ENCODE peak calls at places on chromosome 19, in four cellular contexts. One of them, this sample, is unnamed. For H3K9me3, the result is how much of the 10 kb centered on the place peaks cover.

GRCh38 chr19:49677232-49677881 is at the start of gene PRMT1:
- DNase-seq in IMR-90: no peak
- DNase-seq in neural progenitor cell: no peak
- DNase-seq in endothelial cell of umbilical vein: no peak
- DNase-seq in this sample: peak

GRCh38 chr19:39871886-39872866 is 26.0 kb upstream of the FBL start:
- DNase-seq in IMR-90: no peak
- DNase-seq in neural progenitor cell: no peak
- DNase-seq in endothelial cell of umbilical vein: no peak
- DNase-seq in this sample: no peak

GRCh38 chr19:39304185-39304513 is 7.9 kb downstream of the IFNL1 start:
- DNase-seq in IMR-90: no peak
- DNase-seq in neural progenitor cell: no peak
- DNase-seq in endothelial cell of umbilical vein: no peak
- DNase-seq in this sample: no peak

GRCh38 chr19:48966541-48967345 is 1.6 kb downstream of the FTL start:
- DNase-seq in IMR-90: no peak
- DNase-seq in neural progenitor cell: peak
- DNase-seq in endothelial cell of umbilical vein: no peak
- DNase-seq in this sample: no peak

GRCh38 chr19:16261584-16262370 is 62.8 kb upstream of the KLF2 start:
- DNase-seq in IMR-90: no peak
- DNase-seq in neural progenitor cell: no peak
- DNase-seq in endothelial cell of umbilical vein: no peak
- DNase-seq in this sample: peak

GRCh38 chr19:32041681-32042292 is 303.6 kb upstream of the ZNF507 start:
- DNase-seq in IMR-90: peak
- DNase-seq in neural progenitor cell: peak
- DNase-seq in endothelial cell of umbilical vein: no peak
- DNase-seq in this sample: no peak

GRCh38 chr19:35462476-35462953 is 14.5 kb downstream of the FFAR2 start:
- DNase-seq in IMR-90: no peak
- DNase-seq in neural progenitor cell: no peak
- DNase-seq in endothelial cell of umbilical vein: no peak
- DNase-seq in this sample: no peak

GRCh38 chr19:16886305-16886880 is 2.4 kb upstream of the F2RL3 start:
- DNase-seq in IMR-90: peak
- DNase-seq in neural progenitor cell: no peak
- DNase-seq in endothelial cell of umbilical vein: peak
- DNase-seq in this sample: no peak

GRCh38 chr19:30117636-30118145 is 175.7 kb downstream of the URI1 start:
- DNase-seq in IMR-90: no peak
- DNase-seq in neural progenitor cell: no peak
- DNase-seq in endothelial cell of umbilical vein: no peak
- DNase-seq in this sample: no peak

GRCh38 chr19:45440873-45441654 is 17.3 kb upstream of the ERCC1 start:
- DNase-seq in IMR-90: peak
- DNase-seq in neural progenitor cell: peak
- DNase-seq in endothelial cell of umbilical vein: no peak
- DNase-seq in this sample: no peak

GRCh38 chr19:3818479-3818878 is 32.3 kb upstream of the MATK start:
- DNase-seq in IMR-90: peak
- DNase-seq in neural progenitor cell: no peak
- DNase-seq in endothelial cell of umbilical vein: peak
- DNase-seq in this sample: no peak

GRCh38 chr19:34664168-34664567 is 12.8 kb downstream of the SCGB2B2 start:
- DNase-seq in IMR-90: no peak
- DNase-seq in neural progenitor cell: no peak
- DNase-seq in endothelial cell of umbilical vein: no peak
- DNase-seq in this sample: no peak

GRCh38 chr19:10339380-10339960 is at the start of gene ICAM3:
- DNase-seq in IMR-90: no peak
- DNase-seq in neural progenitor cell: no peak
- DNase-seq in endothelial cell of umbilical vein: no peak
- DNase-seq in this sample: no peak

GRCh38 chr19:5338661-5339469 is 1.7 kb downstream of the PTPRS start:
- DNase-seq in IMR-90: no peak
- DNase-seq in neural progenitor cell: peak
- DNase-seq in endothelial cell of umbilical vein: no peak
- DNase-seq in this sample: no peak

GRCh38 chr19:16645140-16645539 is 14.8 kb downstream of the SMIM7 start:
- DNase-seq in IMR-90: no peak
- DNase-seq in neural progenitor cell: no peak
- DNase-seq in endothelial cell of umbilical vein: no peak
- DNase-seq in this sample: no peak

GRCh38 chr19:37903096-37903495 is 3.3 kb downstream of the WDR87 start:
- DNase-seq in IMR-90: no peak
- DNase-seq in neural progenitor cell: no peak
- DNase-seq in endothelial cell of umbilical vein: no peak
- DNase-seq in this sample: peak

GRCh38 chr19:37909661-37910199 is 2.7 kb downstream of the SIPA1L3 start:
- DNase-seq in IMR-90: no peak
- DNase-seq in neural progenitor cell: no peak
- DNase-seq in endothelial cell of umbilical vein: no peak
- DNase-seq in this sample: no peak

GRCh38 chr19:37906868-37907734 is at the start of gene SIPA1L3:
- DNase-seq in IMR-90: peak
- DNase-seq in neural progenitor cell: peak
- DNase-seq in endothelial cell of umbilical vein: peak
- DNase-seq in this sample: peak

GRCh38 chr19:37907735-37908066 is 693 bp downstream of the SIPA1L3 start:
- DNase-seq in IMR-90: no peak
- DNase-seq in neural progenitor cell: no peak
- DNase-seq in endothelial cell of umbilical vein: peak
- DNase-seq in this sample: no peak

GRCh38 chr19:37905936-37906867 is at the start of gene WDR87:
- DNase-seq in IMR-90: no peak
- DNase-seq in neural progenitor cell: peak
- DNase-seq in endothelial cell of umbilical vein: no peak
- DNase-seq in this sample: peak
- TF ChIP-seq CTCF in IMR-90: no peak
- TF ChIP-seq CTCF in neural progenitor cell: no peak
- TF ChIP-seq CTCF in endothelial cell of umbilical vein: no peak
- TF ChIP-seq CTCF in this sample: no peak

GRCh38 chr19:20107301-20107700 is 29.5 kb downstream of the ZNF90 start:
- DNase-seq in IMR-90: no peak
- DNase-seq in neural progenitor cell: no peak
- DNase-seq in endothelial cell of umbilical vein: no peak
- DNase-seq in this sample: no peak

GRCh38 chr19:20103091-20103501 is 25.3 kb downstream of the ZNF90 start:
- DNase-seq in IMR-90: no peak
- DNase-seq in neural progenitor cell: no peak
- DNase-seq in endothelial cell of umbilical vein: no peak
- DNase-seq in this sample: no peak

GRCh38 chr19:20102097-20102496 is 24.3 kb downstream of the ZNF90 start:
- DNase-seq in IMR-90: no peak
- DNase-seq in neural progenitor cell: no peak
- DNase-seq in endothelial cell of umbilical vein: no peak
- DNase-seq in this sample: no peak
- H3K9me3 ChIP-seq in IMR-90: under half
- H3K9me3 ChIP-seq in neural progenitor cell: under half
- H3K9me3 ChIP-seq in endothelial cell of umbilical vein: under half
- H3K9me3 ChIP-seq in this sample: under half

GRCh38 chr19:6587998-6588507 is 2.9 kb downstream of the CD70 start:
- DNase-seq in IMR-90: no peak
- DNase-seq in neural progenitor cell: peak
- DNase-seq in endothelial cell of umbilical vein: no peak
- DNase-seq in this sample: no peak

GRCh38 chr19:6586056-6586455 is 4.9 kb downstream of the CD70 start:
- DNase-seq in IMR-90: no peak
- DNase-seq in neural progenitor cell: no peak
- DNase-seq in endothelial cell of umbilical vein: no peak
- DNase-seq in this sample: no peak

GRCh38 chr19:6586726-6587092 is 4.2 kb downstream of the CD70 start:
- DNase-seq in IMR-90: no peak
- DNase-seq in neural progenitor cell: no peak
- DNase-seq in endothelial cell of umbilical vein: no peak
- DNase-seq in this sample: no peak

GRCh38 chr19:6588508-6589345 is 2.2 kb downstream of the CD70 start:
- DNase-seq in IMR-90: no peak
- DNase-seq in neural progenitor cell: peak
- DNase-seq in endothelial cell of umbilical vein: no peak
- DNase-seq in this sample: no peak

DNA sequence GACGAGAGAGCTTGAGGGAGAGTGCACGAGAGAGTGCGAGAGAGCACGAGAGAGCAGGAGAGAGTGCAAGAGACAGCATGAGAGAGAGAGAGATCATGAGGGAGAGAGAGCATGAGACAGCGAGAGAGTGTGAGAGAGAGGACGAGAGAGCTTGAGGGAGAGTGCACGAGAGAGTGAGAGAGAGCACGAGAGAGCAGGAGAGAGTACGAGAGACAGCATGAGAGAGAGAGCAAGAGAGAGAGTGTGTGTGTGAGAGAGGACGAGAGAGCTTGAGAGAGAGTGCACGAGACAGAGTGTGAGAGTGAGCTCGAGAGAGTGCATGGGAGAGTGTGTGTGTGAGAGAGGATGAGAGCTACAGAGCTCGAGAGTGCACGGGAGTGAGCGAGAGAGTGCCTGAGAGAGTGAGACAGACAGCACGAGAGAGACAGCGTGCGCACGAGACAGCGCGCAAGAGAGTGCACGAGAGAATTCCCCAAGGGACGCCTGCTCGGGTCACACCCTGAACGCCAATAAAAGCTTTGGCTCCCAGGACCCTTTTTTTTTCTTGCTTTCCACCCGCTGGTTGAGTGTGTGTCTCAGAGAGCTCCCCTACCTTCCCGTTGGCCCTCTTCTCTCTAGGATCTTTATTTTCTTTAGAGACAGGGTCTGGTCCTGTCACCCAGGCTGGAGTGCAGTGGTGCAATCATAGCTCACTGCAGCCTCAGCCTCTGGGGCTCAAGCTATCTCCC is 3.7 kb downstream of the CD70 start:
- DNase-seq in IMR-90: no peak
- DNase-seq in neural progenitor cell: peak
- DNase-seq in endothelial cell of umbilical vein: no peak
- DNase-seq in this sample: no peak
- H3K9ac ChIP-seq in IMR-90: no peak
- H3K9ac ChIP-seq in neural progenitor cell: no peak
- H3K9ac ChIP-seq in endothelial cell of umbilical vein: no peak
- H3K9ac ChIP-seq in this sample: no peak

DNA sequence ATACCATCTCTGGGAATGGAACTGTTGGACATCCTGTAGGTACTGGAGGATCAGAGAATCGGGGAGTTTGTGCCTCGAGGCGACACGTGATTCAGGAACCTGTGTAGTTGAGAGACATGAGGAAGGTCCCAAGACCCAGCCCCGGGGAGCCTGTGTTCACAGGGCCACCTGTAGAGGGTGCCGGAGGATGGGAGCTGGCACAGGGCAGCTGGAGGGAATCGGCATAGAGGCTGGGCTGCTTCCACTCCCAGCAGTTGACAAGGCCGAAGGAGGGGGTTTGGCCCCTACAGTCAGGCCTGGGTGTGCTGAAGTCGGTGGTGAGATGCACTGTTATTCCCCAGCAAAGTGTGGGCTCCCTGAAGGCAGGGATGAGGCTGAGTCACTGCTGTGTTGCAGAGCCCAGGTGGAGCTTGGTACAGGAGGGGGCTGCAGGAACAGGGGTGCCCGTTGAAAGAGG is 2.5 kb upstream of the ISYNA1 start:
- DNase-seq in IMR-90: no peak
- DNase-seq in neural progenitor cell: no peak
- DNase-seq in endothelial cell of umbilical vein: no peak
- DNase-seq in this sample: no peak
- TF ChIP-seq CTCF in IMR-90: peak
- TF ChIP-seq CTCF in neural progenitor cell: peak
- TF ChIP-seq CTCF in endothelial cell of umbilical vein: peak
- TF ChIP-seq CTCF in this sample: no peak

GRCh38 chr19:56966225-56966696 is 125.7 kb upstream of the PEG3 start:
- DNase-seq in IMR-90: no peak
- DNase-seq in neural progenitor cell: no peak
- DNase-seq in endothelial cell of umbilical vein: no peak
- DNase-seq in this sample: no peak

GRCh38 chr19:56964526-56964925 is 124.0 kb upstream of the PEG3 start:
- DNase-seq in IMR-90: no peak
- DNase-seq in neural progenitor cell: no peak
- DNase-seq in endothelial cell of umbilical vein: no peak
- DNase-seq in this sample: no peak

GRCh38 chr19:56971230-56971629 is 130.7 kb upstream of the PEG3 start:
- DNase-seq in IMR-90: no peak
- DNase-seq in neural progenitor cell: no peak
- DNase-seq in endothelial cell of umbilical vein: no peak
- DNase-seq in this sample: no peak

GRCh38 chr19:56969726-56970125 is 129.2 kb upstream of the PEG3 start:
- DNase-seq in IMR-90: no peak
- DNase-seq in neural progenitor cell: no peak
- DNase-seq in endothelial cell of umbilical vein: no peak
- DNase-seq in this sample: no peak

GRCh38 chr19:56966697-56967299 is 126.3 kb upstream of the PEG3 start:
- DNase-seq in IMR-90: no peak
- DNase-seq in neural progenitor cell: no peak
- DNase-seq in endothelial cell of umbilical vein: no peak
- DNase-seq in this sample: no peak
- H3K9me3 ChIP-seq in IMR-90: under half
- H3K9me3 ChIP-seq in neural progenitor cell: under half
- H3K9me3 ChIP-seq in endothelial cell of umbilical vein: under half
- H3K9me3 ChIP-seq in this sample: under half

GRCh38 chr19:961866-962620 is 22.1 kb upstream of the WDR18 start:
- DNase-seq in IMR-90: peak
- DNase-seq in neural progenitor cell: no peak
- DNase-seq in endothelial cell of umbilical vein: no peak
- DNase-seq in this sample: no peak

GRCh38 chr19:962683-963385 is 21.3 kb upstream of the WDR18 start:
- DNase-seq in IMR-90: no peak
- DNase-seq in neural progenitor cell: no peak
- DNase-seq in endothelial cell of umbilical vein: no peak
- DNase-seq in this sample: peak

GRCh38 chr19:958967-959685 is 25.0 kb upstream of the WDR18 start:
- DNase-seq in IMR-90: peak
- DNase-seq in neural progenitor cell: no peak
- DNase-seq in endothelial cell of umbilical vein: no peak
- DNase-seq in this sample: no peak

GRCh38 chr19:960601-960938 is 23.6 kb upstream of the WDR18 start:
- DNase-seq in IMR-90: no peak
- DNase-seq in neural progenitor cell: no peak
- DNase-seq in endothelial cell of umbilical vein: no peak
- DNase-seq in this sample: no peak

DNA sequence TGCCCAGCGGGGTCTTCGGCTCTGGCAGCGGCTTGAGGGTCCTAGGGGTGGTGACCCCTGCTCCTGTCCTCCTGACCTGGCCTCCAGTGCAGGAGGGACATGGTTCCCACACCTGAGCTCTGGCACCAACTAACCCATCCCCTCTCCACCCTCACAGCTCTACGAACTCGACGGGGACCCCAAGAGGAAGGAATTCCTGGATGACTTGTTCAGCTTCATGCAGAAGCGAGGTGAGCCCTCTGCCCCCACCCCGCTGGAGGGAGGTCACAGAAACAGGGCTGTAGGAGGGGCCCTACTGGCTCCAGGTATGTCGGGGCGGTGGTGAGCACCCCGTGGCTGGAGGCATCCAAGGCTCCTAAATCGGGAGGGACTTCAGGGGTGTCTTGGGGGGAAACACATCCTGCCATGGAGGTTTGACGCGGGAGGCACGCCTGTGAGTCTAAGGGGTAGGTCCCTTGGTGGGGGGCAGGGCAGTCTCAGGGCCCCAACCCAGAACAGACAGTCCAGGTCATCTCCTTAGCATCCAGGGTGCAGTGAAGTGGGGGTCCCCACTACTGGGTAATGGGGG is 24.1 kb upstream of the WDR18 start:
- DNase-seq in IMR-90: no peak
- DNase-seq in neural progenitor cell: peak
- DNase-seq in endothelial cell of umbilical vein: no peak
- DNase-seq in this sample: peak
- H3K9ac ChIP-seq in IMR-90: no peak
- H3K9ac ChIP-seq in neural progenitor cell: no peak
- H3K9ac ChIP-seq in endothelial cell of umbilical vein: no peak
- H3K9ac ChIP-seq in this sample: no peak